ENCODE peak calls at places on chromosomes 2 and 18, in five cellular contexts. R, B, J, C and H are unnamed samples. For H3K27me3, the result is how much of the 10 kb centered on the place peaks cover.

GRCh38 chr2:3294066-3294465 is 83.6 kb downstream of the EIPR1 start:
- DNase-seq in R (no peak), B (no peak), J (no peak), C (no peak), H (no peak)

GRCh38 chr2:72157871-72158771 is 10.5 kb upstream of the CYP26B1 start:
- DNase-seq in R (no peak), B (peak), J (no peak), C (no peak), H (peak)

GRCh38 chr18:48534364-48534763 is 4.5 kb upstream of the CTIF start:
- DNase-seq in R (no peak), B (no peak), J (no peak), C (no peak), H (peak)

GRCh38 chr2:197208029-197208428 is 102.6 kb downstream of the ANKRD44 start:
- DNase-seq in R (no peak), B (no peak), J (no peak), C (no peak), H (no peak)

GRCh38 chr2:90069290-90069894 is 1377.9 kb downstream of the RPIA start:
- DNase-seq in R (no peak), B (peak), J (no peak), C (peak), H (no peak)

GRCh38 chr2:215399067-215399716 is 36.7 kb downstream of the FN1 start:
- DNase-seq in R (no peak), B (no peak), J (no peak), C (no peak), H (no peak)

GRCh38 chr18:48740068-48740440 is 201.2 kb downstream of the CTIF start:
- DNase-seq in R (no peak), B (no peak), J (no peak), C (no peak), H (no peak)

GRCh38 chr2:219731173-219731572 is 103.7 kb downstream of the SLC4A3 start:
- DNase-seq in R (peak), B (no peak), J (no peak), C (no peak), H (no peak)

GRCh38 chr2:121595012-121595891 is 54.0 kb downstream of the CLASP1 start:
- DNase-seq in R (peak), B (no peak), J (no peak), C (no peak), H (no peak)

GRCh38 chr2:43047187-43047780 is 179.1 kb downstream of the ZFP36L2 start:
- DNase-seq in R (no peak), B (no peak), J (no peak), C (no peak), H (no peak)

GRCh38 chr2:19426941-19427340 is 68.5 kb upstream of the OSR1 start:
- DNase-seq in R (no peak), B (no peak), J (no peak), C (no peak), H (no peak)

GRCh38 chr18:67302043-67302442 is 214.5 kb downstream of the DSEL start:
- DNase-seq in R (peak), B (no peak), J (no peak), C (no peak), H (no peak)

GRCh38 chr2:225027061-225027762 is 15.1 kb downstream of the DOCK10 start:
- DNase-seq in R (no peak), B (no peak), J (no peak), C (no peak), H (no peak)

GRCh38 chr2:2573658-2574293 is 242.7 kb upstream of the MYT1L start:
- DNase-seq in R (no peak), B (peak), J (no peak), C (no peak), H (peak)

GRCh38 chr2:44936715-44937687 is 4.5 kb upstream of the SIX3 start:
- DNase-seq in R (no peak), B (no peak), J (no peak), C (no peak), H (no peak)

GRCh38 chr2:220779918-220780317 is 792.2 kb downstream of the EPHA4 start:
- DNase-seq in R (peak), B (no peak), J (peak), C (no peak), H (no peak)

GRCh38 chr2:209463226-209463625 is 39.4 kb downstream of the MAP2 start:
- DNase-seq in R (no peak), B (no peak), J (no peak), C (peak), H (no peak)

GRCh38 chr2:29238497-29238896 is 123.3 kb downstream of the CLIP4 start:
- DNase-seq in R (peak), B (no peak), J (no peak), C (peak), H (no peak)

GRCh38 chr2:12164689-12165088 is 418.3 kb downstream of the LPIN1 start:
- DNase-seq in R (no peak), B (no peak), J (no peak), C (no peak), H (no peak)

GRCh38 chr2:176121377-176122111 is 975 bp upstream of the HOXD9 start:
- DNase-seq in R (no peak), B (no peak), J (no peak), C (no peak), H (no peak)

GRCh38 chr2:176118606-176119370 is 2.2 kb downstream of the HOXD10 start:
- DNase-seq in R (no peak), B (no peak), J (no peak), C (no peak), H (no peak)

GRCh38 chr2:176122266-176122632 is 270 bp upstream of the HOXD9 start:
- DNase-seq in R (no peak), B (no peak), J (no peak), C (no peak), H (no peak)

GRCh38 chr2:176122633-176123482 is at the start of gene HOXD9:
- DNase-seq in R (no peak), B (peak), J (no peak), C (no peak), H (no peak)

DNA sequence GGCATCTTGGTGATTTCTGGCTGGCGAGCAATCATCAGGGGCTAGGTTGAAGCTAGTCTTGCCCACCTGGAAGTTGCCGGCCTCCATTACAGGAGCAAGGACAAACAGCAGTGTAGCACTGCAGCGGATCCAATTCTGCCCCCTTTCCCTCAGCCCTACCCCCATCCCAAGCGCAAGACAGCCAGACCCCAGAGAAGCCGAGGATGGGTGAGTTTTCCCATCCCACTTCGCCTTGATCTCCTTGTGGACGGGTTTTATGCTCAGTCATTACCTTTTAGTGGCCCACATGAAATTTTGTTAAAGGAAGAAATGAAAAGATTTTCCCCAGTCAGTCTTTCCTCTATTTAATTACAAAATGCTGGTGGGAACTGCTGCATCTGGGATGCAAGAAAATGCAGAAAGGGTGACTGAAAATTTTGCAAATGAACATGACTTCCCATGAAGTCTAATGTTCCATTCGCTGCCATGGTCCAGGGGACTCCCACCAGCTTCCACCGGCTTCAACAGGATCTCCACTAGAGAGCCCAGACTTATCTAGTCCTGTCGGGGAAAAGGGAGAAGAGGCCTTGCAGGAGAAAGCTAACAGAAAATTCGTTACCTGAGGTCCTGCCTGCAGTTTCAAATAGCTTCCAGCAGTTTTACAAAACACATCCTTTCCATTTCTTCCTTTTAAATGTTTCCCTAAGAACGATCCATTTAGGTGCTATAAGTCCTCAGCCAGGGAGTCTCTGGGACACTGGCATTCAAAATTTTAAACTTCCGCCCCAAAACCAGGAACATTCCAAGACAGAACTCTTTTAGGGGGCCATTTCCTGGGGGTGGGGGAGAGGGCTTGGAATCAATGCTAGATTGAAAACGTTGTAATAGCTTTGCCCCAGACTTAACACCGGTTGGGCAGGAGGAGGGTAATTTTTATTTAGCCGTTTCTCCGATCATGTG is 1.9 kb upstream of the HOXD9 start:
- DNase-seq in R (no peak), B (no peak), J (no peak), C (no peak), H (no peak)
- TF ChIP-seq CTCF in R (no peak), B (no peak), J (no peak), C (no peak), H (no peak)

DNA sequence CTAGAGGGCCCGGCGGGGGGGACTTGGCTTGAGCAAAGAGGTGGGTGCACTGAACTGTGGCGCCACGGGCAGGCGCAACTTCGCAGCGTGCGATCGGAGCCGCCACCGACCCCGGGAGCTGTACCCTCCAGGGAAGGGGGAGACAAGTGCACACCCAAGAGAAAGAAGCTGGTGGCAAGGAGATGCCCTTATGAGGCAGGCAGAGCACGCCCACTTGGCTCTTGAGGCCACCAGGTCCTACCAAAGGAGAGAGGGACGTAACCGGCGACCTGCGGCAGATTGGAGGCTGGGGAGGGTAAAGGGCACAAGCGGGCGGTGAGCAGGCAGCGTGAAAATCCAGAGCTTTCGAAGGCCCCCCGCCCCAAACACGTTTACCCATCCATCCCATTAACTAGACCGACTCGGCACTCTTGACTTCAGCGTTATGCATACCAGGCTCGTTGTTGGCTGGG is 967 bp downstream of the DLX2 start:
- DNase-seq in R (no peak), B (no peak), J (no peak), C (no peak), H (no peak)
- H3K27me3 ChIP-seq in R (under half), B (half or more), J (under half), C (half or more), H (half or more)

GRCh38 chr18:79680100-79680879 is 687 bp downstream of the CTDP1 start:
- DNase-seq in R (peak), B (peak), J (no peak), C (peak), H (no peak)
- TF ChIP-seq CTCF in R (peak), B (no peak), J (peak), C (no peak), H (no peak)

GRCh38 chr2:767440-767839 is 90.2 kb upstream of the TMEM18 start:
- DNase-seq in R (no peak), B (no peak), J (no peak), C (no peak), H (no peak)

GRCh38 chr2:768484-768883 is 91.3 kb upstream of the TMEM18 start:
- DNase-seq in R (no peak), B (no peak), J (no peak), C (no peak), H (no peak)

GRCh38 chr2:769771-770170 is 92.6 kb upstream of the TMEM18 start:
- DNase-seq in R (no peak), B (no peak), J (no peak), C (no peak), H (no peak)

GRCh38 chr2:766255-766654 is 89.0 kb upstream of the TMEM18 start:
- DNase-seq in R (no peak), B (no peak), J (no peak), C (no peak), H (no peak)

DNA sequence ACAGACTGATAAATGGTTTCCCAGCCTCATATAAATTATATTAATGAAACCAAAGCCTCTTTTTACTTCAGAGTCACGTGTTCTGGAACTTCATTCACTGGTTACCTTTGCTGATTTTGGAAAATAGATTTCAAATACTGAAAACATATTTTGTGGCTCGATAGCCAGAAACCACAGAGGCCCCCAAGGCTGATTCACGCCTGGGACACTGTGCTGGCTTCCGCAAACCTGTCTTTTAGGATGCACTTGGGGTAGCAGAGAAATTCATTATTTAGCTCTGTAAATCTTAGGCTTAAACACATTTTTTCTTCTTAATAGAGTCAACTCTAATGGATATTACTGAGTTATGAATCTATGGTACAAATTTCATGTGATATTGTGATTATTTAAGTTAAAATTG is 90.7 kb upstream of the TMEM18 start:
- DNase-seq in R (no peak), B (no peak), J (no peak), C (no peak), H (no peak)
- H3K27me3 ChIP-seq in R (under half), B (under half), J (under half), C (under half), H (under half)

GRCh38 chr18:74573053-74573452 is 24.6 kb upstream of the ZNF407 start:
- DNase-seq in R (no peak), B (no peak), J (no peak), C (no peak), H (no peak)

GRCh38 chr18:74571895-74572680 is 25.6 kb upstream of the ZNF407 start:
- DNase-seq in R (no peak), B (no peak), J (no peak), C (no peak), H (peak)

GRCh38 chr18:74569401-74569800 is 28.3 kb upstream of the ZNF407 start:
- DNase-seq in R (no peak), B (no peak), J (no peak), C (no peak), H (no peak)

GRCh38 chr18:74567805-74568204 is 29.9 kb upstream of the ZNF407 start:
- DNase-seq in R (no peak), B (no peak), J (no peak), C (no peak), H (no peak)

GRCh38 chr18:74570266-74570665 is 27.4 kb upstream of the ZNF407 start:
- DNase-seq in R (no peak), B (no peak), J (no peak), C (no peak), H (no peak)
- TF ChIP-seq CTCF in R (no peak), B (no peak), J (no peak), C (no peak), H (no peak)